ENCODE peak calls at places on chromosomes 4 and X, in seven cellular contexts. One of them, this sample, is unnamed. For H3K36me3, the result is how much of the 10 kb centered on the place peaks cover.

GRCh38 chr4:29046716-29047115 is 1673.5 kb upstream of the PCDH7 start:
- DNase-seq in CD8-positive, alpha-beta memory T cell: no peak
- DNase-seq in GM23248: peak
- DNase-seq in mesenchymal stem cell: peak
- DNase-seq in sigmoid colon: no peak
- DNase-seq in lung: no peak
- DNase-seq in suprapubic skin: no peak
- DNase-seq in this sample: no peak

GRCh38 chr4:8917868-8918783 is 46.5 kb upstream of the HMX1 start:
- DNase-seq in CD8-positive, alpha-beta memory T cell: peak
- DNase-seq in GM23248: peak
- DNase-seq in mesenchymal stem cell: no peak
- DNase-seq in sigmoid colon: peak
- DNase-seq in lung: peak
- DNase-seq in suprapubic skin: peak
- DNase-seq in this sample: peak

GRCh38 chrX:8939344-8939743 is 94.6 kb downstream of the FAM9B start:
- DNase-seq in CD8-positive, alpha-beta memory T cell: no peak
- DNase-seq in GM23248: no peak
- DNase-seq in mesenchymal stem cell: no peak
- DNase-seq in sigmoid colon: no peak
- DNase-seq in lung: no peak
- DNase-seq in suprapubic skin: no peak
- DNase-seq in this sample: no peak

GRCh38 chr4:12933760-12934221 is 550.3 kb downstream of the RAB28 start:
- DNase-seq in CD8-positive, alpha-beta memory T cell: no peak
- DNase-seq in GM23248: no peak
- DNase-seq in mesenchymal stem cell: peak
- DNase-seq in sigmoid colon: no peak
- DNase-seq in lung: no peak
- DNase-seq in suprapubic skin: no peak
- DNase-seq in this sample: no peak

GRCh38 chrX:76893930-76894329 is 466.4 kb downstream of the MAGEE1 start:
- DNase-seq in CD8-positive, alpha-beta memory T cell: no peak
- DNase-seq in GM23248: peak
- DNase-seq in mesenchymal stem cell: no peak
- DNase-seq in sigmoid colon: no peak
- DNase-seq in lung: no peak
- DNase-seq in suprapubic skin: no peak
- DNase-seq in this sample: no peak

GRCh38 chr4:125254111-125254510 is 60.6 kb upstream of the FAT4 start:
- DNase-seq in CD8-positive, alpha-beta memory T cell: no peak
- DNase-seq in GM23248: peak
- DNase-seq in mesenchymal stem cell: peak
- DNase-seq in sigmoid colon: no peak
- DNase-seq in lung: no peak
- DNase-seq in suprapubic skin: no peak
- DNase-seq in this sample: no peak

GRCh38 chr4:10159671-10160070 is 43.1 kb upstream of the WDR1 start:
- DNase-seq in CD8-positive, alpha-beta memory T cell: no peak
- DNase-seq in GM23248: no peak
- DNase-seq in mesenchymal stem cell: no peak
- DNase-seq in sigmoid colon: no peak
- DNase-seq in lung: no peak
- DNase-seq in suprapubic skin: no peak
- DNase-seq in this sample: no peak

GRCh38 chr4:10694151-10694825 is 9.7 kb upstream of the CLNK start:
- DNase-seq in CD8-positive, alpha-beta memory T cell: no peak
- DNase-seq in GM23248: no peak
- DNase-seq in mesenchymal stem cell: peak
- DNase-seq in sigmoid colon: no peak
- DNase-seq in lung: no peak
- DNase-seq in suprapubic skin: no peak
- DNase-seq in this sample: no peak

GRCh38 chrX:130171446-130172126 is at the start of gene RAB33A:
- DNase-seq in CD8-positive, alpha-beta memory T cell: peak
- DNase-seq in GM23248: peak
- DNase-seq in mesenchymal stem cell: peak
- DNase-seq in sigmoid colon: peak
- DNase-seq in lung: no peak
- DNase-seq in suprapubic skin: no peak
- DNase-seq in this sample: peak

GRCh38 chr4:73468170-73468569 is 13.4 kb upstream of the AFM start:
- DNase-seq in CD8-positive, alpha-beta memory T cell: no peak
- DNase-seq in GM23248: no peak
- DNase-seq in mesenchymal stem cell: no peak
- DNase-seq in sigmoid colon: no peak
- DNase-seq in lung: no peak
- DNase-seq in suprapubic skin: no peak
- DNase-seq in this sample: no peak

GRCh38 chrX:118383120-118383519 is 37.2 kb downstream of the WDR44 start:
- DNase-seq in CD8-positive, alpha-beta memory T cell: no peak
- DNase-seq in GM23248: peak
- DNase-seq in mesenchymal stem cell: no peak
- DNase-seq in sigmoid colon: no peak
- DNase-seq in lung: no peak
- DNase-seq in suprapubic skin: no peak
- DNase-seq in this sample: no peak

GRCh38 chrX:19593684-19594083 is 78.4 kb upstream of the MAP3K15 start:
- DNase-seq in CD8-positive, alpha-beta memory T cell: peak
- DNase-seq in GM23248: peak
- DNase-seq in mesenchymal stem cell: peak
- DNase-seq in sigmoid colon: no peak
- DNase-seq in lung: no peak
- DNase-seq in suprapubic skin: no peak
- DNase-seq in this sample: no peak

GRCh38 chr4:129246850-129247542 is 151.0 kb downstream of the C4orf33 start:
- DNase-seq in CD8-positive, alpha-beta memory T cell: no peak
- DNase-seq in GM23248: no peak
- DNase-seq in mesenchymal stem cell: no peak
- DNase-seq in sigmoid colon: no peak
- DNase-seq in lung: no peak
- DNase-seq in suprapubic skin: no peak
- DNase-seq in this sample: no peak

GRCh38 chr4:148330161-148330560 is 112.1 kb downstream of the NR3C2 start:
- DNase-seq in CD8-positive, alpha-beta memory T cell: no peak
- DNase-seq in GM23248: no peak
- DNase-seq in mesenchymal stem cell: no peak
- DNase-seq in sigmoid colon: no peak
- DNase-seq in lung: no peak
- DNase-seq in suprapubic skin: no peak
- DNase-seq in this sample: no peak

GRCh38 chr4:6548201-6548881 is 26.6 kb upstream of the MAN2B2 start:
- DNase-seq in CD8-positive, alpha-beta memory T cell: no peak
- DNase-seq in GM23248: peak
- DNase-seq in mesenchymal stem cell: peak
- DNase-seq in sigmoid colon: no peak
- DNase-seq in lung: no peak
- DNase-seq in suprapubic skin: no peak
- DNase-seq in this sample: no peak

GRCh38 chr4:187286536-187286935 is 562.9 kb upstream of the FAT1 start:
- DNase-seq in CD8-positive, alpha-beta memory T cell: no peak
- DNase-seq in GM23248: no peak
- DNase-seq in mesenchymal stem cell: peak
- DNase-seq in sigmoid colon: no peak
- DNase-seq in lung: no peak
- DNase-seq in suprapubic skin: no peak
- DNase-seq in this sample: no peak

GRCh38 chr4:81572398-81572797 is 100.7 kb upstream of the RASGEF1B start:
- DNase-seq in CD8-positive, alpha-beta memory T cell: no peak
- DNase-seq in GM23248: no peak
- DNase-seq in mesenchymal stem cell: no peak
- DNase-seq in sigmoid colon: no peak
- DNase-seq in lung: no peak
- DNase-seq in suprapubic skin: no peak
- DNase-seq in this sample: no peak

GRCh38 chr4:56906534-56906933 is 1.2 kb upstream of the REST start:
- DNase-seq in CD8-positive, alpha-beta memory T cell: no peak
- DNase-seq in GM23248: no peak
- DNase-seq in mesenchymal stem cell: peak
- DNase-seq in sigmoid colon: no peak
- DNase-seq in lung: no peak
- DNase-seq in suprapubic skin: no peak
- DNase-seq in this sample: no peak

GRCh38 chr4:79576480-79576803 is 168.4 kb upstream of the GK2 start:
- DNase-seq in CD8-positive, alpha-beta memory T cell: no peak
- DNase-seq in GM23248: peak
- DNase-seq in mesenchymal stem cell: peak
- DNase-seq in sigmoid colon: no peak
- DNase-seq in lung: no peak
- DNase-seq in suprapubic skin: no peak
- DNase-seq in this sample: no peak

GRCh38 chr4:86359944-86360478 is at the start of gene MAPK10:
- DNase-seq in CD8-positive, alpha-beta memory T cell: peak
- DNase-seq in GM23248: peak
- DNase-seq in mesenchymal stem cell: peak
- DNase-seq in sigmoid colon: peak
- DNase-seq in lung: peak
- DNase-seq in suprapubic skin: no peak
- DNase-seq in this sample: peak

GRCh38 chr4:78878031-78878430 is 61.2 kb downstream of the PAQR3 start:
- DNase-seq in CD8-positive, alpha-beta memory T cell: no peak
- DNase-seq in GM23248: no peak
- DNase-seq in mesenchymal stem cell: no peak
- DNase-seq in sigmoid colon: no peak
- DNase-seq in lung: no peak
- DNase-seq in suprapubic skin: no peak
- DNase-seq in this sample: no peak

GRCh38 chr4:18366762-18367358 is 345.3 kb upstream of the LCORL start:
- DNase-seq in CD8-positive, alpha-beta memory T cell: no peak
- DNase-seq in GM23248: peak
- DNase-seq in mesenchymal stem cell: peak
- DNase-seq in sigmoid colon: no peak
- DNase-seq in lung: no peak
- DNase-seq in suprapubic skin: no peak
- DNase-seq in this sample: no peak

GRCh38 chr4:66216252-66216651 is 546.0 kb upstream of the EPHA5 start:
- DNase-seq in CD8-positive, alpha-beta memory T cell: no peak
- DNase-seq in GM23248: no peak
- DNase-seq in mesenchymal stem cell: no peak
- DNase-seq in sigmoid colon: no peak
- DNase-seq in lung: no peak
- DNase-seq in suprapubic skin: no peak
- DNase-seq in this sample: no peak

GRCh38 chr4:139833131-139833930 is 167.7 kb downstream of the MGST2 start:
- DNase-seq in CD8-positive, alpha-beta memory T cell: no peak
- DNase-seq in GM23248: peak
- DNase-seq in mesenchymal stem cell: no peak
- DNase-seq in sigmoid colon: no peak
- DNase-seq in lung: no peak
- DNase-seq in suprapubic skin: no peak
- DNase-seq in this sample: no peak

GRCh38 chr4:73544620-73545019 is 63.1 kb downstream of the AFM start:
- DNase-seq in CD8-positive, alpha-beta memory T cell: no peak
- DNase-seq in GM23248: no peak
- DNase-seq in mesenchymal stem cell: no peak
- DNase-seq in sigmoid colon: no peak
- DNase-seq in lung: no peak
- DNase-seq in suprapubic skin: no peak
- DNase-seq in this sample: no peak

GRCh38 chrX:80817002-80817401 is 7.3 kb upstream of the BRWD3 start:
- DNase-seq in CD8-positive, alpha-beta memory T cell: no peak
- DNase-seq in GM23248: peak
- DNase-seq in mesenchymal stem cell: no peak
- DNase-seq in sigmoid colon: no peak
- DNase-seq in lung: no peak
- DNase-seq in suprapubic skin: no peak
- DNase-seq in this sample: no peak

GRCh38 chr4:163607292-163607691 is 112.8 kb downstream of the TMA16 start:
- DNase-seq in CD8-positive, alpha-beta memory T cell: no peak
- DNase-seq in GM23248: no peak
- DNase-seq in mesenchymal stem cell: no peak
- DNase-seq in sigmoid colon: no peak
- DNase-seq in lung: no peak
- DNase-seq in suprapubic skin: no peak
- DNase-seq in this sample: no peak

GRCh38 chr4:21248336-21248735 is 548.1 kb downstream of the PACRGL start:
- DNase-seq in CD8-positive, alpha-beta memory T cell: no peak
- DNase-seq in GM23248: no peak
- DNase-seq in mesenchymal stem cell: no peak
- DNase-seq in sigmoid colon: no peak
- DNase-seq in lung: no peak
- DNase-seq in suprapubic skin: no peak
- DNase-seq in this sample: no peak
- H3K36me3 ChIP-seq in CD8-positive, alpha-beta memory T cell: under half
- H3K36me3 ChIP-seq in GM23248: under half
- H3K36me3 ChIP-seq in mesenchymal stem cell: under half
- H3K36me3 ChIP-seq in sigmoid colon: under half
- H3K36me3 ChIP-seq in lung: under half
- H3K36me3 ChIP-seq in suprapubic skin: under half
- H3K36me3 ChIP-seq in this sample: under half

GRCh38 chr4:153034681-153035080 is 98.6 kb downstream of the FHDC1 start:
- DNase-seq in CD8-positive, alpha-beta memory T cell: no peak
- DNase-seq in GM23248: no peak
- DNase-seq in mesenchymal stem cell: no peak
- DNase-seq in sigmoid colon: no peak
- DNase-seq in lung: no peak
- DNase-seq in suprapubic skin: no peak
- DNase-seq in this sample: no peak
- H3K36me3 ChIP-seq in CD8-positive, alpha-beta memory T cell: under half
- H3K36me3 ChIP-seq in GM23248: under half
- H3K36me3 ChIP-seq in mesenchymal stem cell: under half
- H3K36me3 ChIP-seq in sigmoid colon: under half
- H3K36me3 ChIP-seq in lung: under half
- H3K36me3 ChIP-seq in suprapubic skin: under half
- H3K36me3 ChIP-seq in this sample: under half

DNA sequence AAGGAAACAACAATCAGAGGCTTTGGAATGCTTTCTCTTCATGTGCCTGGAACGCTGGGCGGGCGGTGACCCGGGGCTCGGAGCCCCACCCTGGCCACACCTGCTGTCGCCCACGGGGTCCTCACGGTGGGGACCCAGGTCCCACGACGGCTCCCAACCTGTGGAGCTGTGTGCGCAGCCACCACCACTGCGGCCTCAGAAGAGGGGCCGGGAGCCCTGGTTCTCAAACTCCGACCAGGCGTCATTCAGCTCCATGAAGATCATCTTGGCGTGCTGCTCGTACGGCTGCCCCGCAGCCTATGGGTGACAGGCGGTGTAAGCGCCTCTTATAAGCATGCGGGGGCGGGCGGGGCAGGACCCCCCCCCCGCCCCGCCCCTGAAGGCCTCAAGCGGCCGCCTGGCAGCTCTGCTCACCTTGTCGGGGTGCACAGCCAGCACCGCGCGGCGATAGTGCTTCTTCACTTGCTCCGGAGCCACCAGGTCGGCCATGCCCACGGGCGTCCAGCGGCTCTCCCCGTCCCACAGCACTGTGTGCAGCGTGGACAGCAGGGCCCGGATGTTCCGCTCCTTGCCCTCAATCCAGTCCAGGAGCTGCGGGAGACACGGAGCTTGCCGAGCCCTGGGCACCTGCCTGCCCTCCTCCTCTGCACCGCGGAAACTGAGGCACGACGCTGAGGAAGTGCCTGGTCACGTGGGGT is 23.7 kb upstream of the CPLX1 start:
- DNase-seq in CD8-positive, alpha-beta memory T cell: no peak
- DNase-seq in GM23248: no peak
- DNase-seq in mesenchymal stem cell: no peak
- DNase-seq in sigmoid colon: no peak
- DNase-seq in lung: no peak
- DNase-seq in suprapubic skin: no peak
- DNase-seq in this sample: no peak
- H3K36me3 ChIP-seq in CD8-positive, alpha-beta memory T cell: under half
- H3K36me3 ChIP-seq in GM23248: under half
- H3K36me3 ChIP-seq in mesenchymal stem cell: half or more
- H3K36me3 ChIP-seq in sigmoid colon: under half
- H3K36me3 ChIP-seq in lung: under half
- H3K36me3 ChIP-seq in suprapubic skin: under half
- H3K36me3 ChIP-seq in this sample: under half

GRCh38 chrX:302975-303374 is 15.6 kb downstream of the GTPBP6 start:
- DNase-seq in CD8-positive, alpha-beta memory T cell: no peak
- DNase-seq in GM23248: peak
- DNase-seq in mesenchymal stem cell: no peak
- DNase-seq in sigmoid colon: no peak
- DNase-seq in lung: no peak
- DNase-seq in suprapubic skin: no peak
- DNase-seq in this sample: no peak
- H3K36me3 ChIP-seq in CD8-positive, alpha-beta memory T cell: under half
- H3K36me3 ChIP-seq in GM23248: under half
- H3K36me3 ChIP-seq in mesenchymal stem cell: half or more
- H3K36me3 ChIP-seq in sigmoid colon: under half
- H3K36me3 ChIP-seq in lung: under half
- H3K36me3 ChIP-seq in suprapubic skin: half or more
- H3K36me3 ChIP-seq in this sample: under half

This sample was measured in CD8-positive, alpha-beta T cell.